ENCODE peak calls at places on chromosomes 3 and 15, in four cellular contexts. One of them, this sample, is unnamed.

GRCh38 chr15:73983211-73983727 is 8.8 kb downstream of the STOML1 start:
- DNase-seq in HCT116: peak; percentile 24
- DNase-seq in sigmoid colon: peak; percentile 90
- DNase-seq in left ventricle myocardium inferior: peak; percentile 61
- DNase-seq in this sample: peak; percentile 84

GRCh38 chr15:63256433-63256884 is 20.9 kb upstream of the APH1B start:
- DNase-seq in HCT116: no peak
- DNase-seq in sigmoid colon: no peak
- DNase-seq in left ventricle myocardium inferior: no peak
- DNase-seq in this sample: peak; percentile 61

GRCh38 chr3:95302044-95302443 is 1239.2 kb downstream of the NSUN3 start:
- DNase-seq in HCT116: no peak
- DNase-seq in left ventricle myocardium inferior: no peak
- DNase-seq in sigmoid colon: no peak
- DNase-seq in this sample: peak; percentile 68

GRCh38 chr3:111913163-111913763 is 54.2 kb downstream of the PHLDB2 start:
- DNase-seq in sigmoid colon: no peak
- DNase-seq in left ventricle myocardium inferior: no peak
- DNase-seq in HCT116: no peak
- DNase-seq in this sample: no peak

GRCh38 chr3:48695113-48695753 is 9.5 kb upstream of the NCKIPSD start:
- DNase-seq in left ventricle myocardium inferior: peak; percentile 71
- DNase-seq in sigmoid colon: peak; percentile 90
- DNase-seq in HCT116: no peak
- DNase-seq in this sample: peak; percentile 48

GRCh38 chr3:143830063-143830462 is 18.2 kb downstream of the SLC9A9 start:
- DNase-seq in sigmoid colon: no peak
- DNase-seq in left ventricle myocardium inferior: no peak
- DNase-seq in HCT116: no peak
- DNase-seq in this sample: peak; percentile 65

GRCh38 chr3:162122405-162122804 is 625.8 kb downstream of the OTOL1 start:
- DNase-seq in HCT116: no peak
- DNase-seq in left ventricle myocardium inferior: no peak
- DNase-seq in sigmoid colon: no peak
- DNase-seq in this sample: no peak

GRCh38 chr3:114299421-114299820 is 5.6 kb downstream of the TIGIT start:
- DNase-seq in HCT116: peak; percentile 37
- DNase-seq in sigmoid colon: no peak
- DNase-seq in left ventricle myocardium inferior: no peak
- DNase-seq in this sample: peak; percentile 10

GRCh38 chr15:98067339-98067738 is 106.8 kb downstream of the ARRDC4 start:
- DNase-seq in HCT116: no peak
- DNase-seq in sigmoid colon: no peak
- DNase-seq in left ventricle myocardium inferior: no peak
- DNase-seq in this sample: peak; percentile 19

GRCh38 chr15:41934843-41935242 is 37.5 kb downstream of the EHD4 start:
- DNase-seq in HCT116: no peak
- DNase-seq in left ventricle myocardium inferior: no peak
- DNase-seq in sigmoid colon: peak; percentile 27
- DNase-seq in this sample: peak; percentile 65

GRCh38 chr15:90219421-90220141 is 14.2 kb downstream of the CIB1 start:
- DNase-seq in sigmoid colon: no peak
- DNase-seq in HCT116: no peak
- DNase-seq in left ventricle myocardium inferior: no peak
- DNase-seq in this sample: no peak

GRCh38 chr3:177111541-177111949 is 85.7 kb downstream of the TBL1XR1 start:
- DNase-seq in sigmoid colon: no peak
- DNase-seq in left ventricle myocardium inferior: no peak
- DNase-seq in HCT116: no peak
- DNase-seq in this sample: peak; percentile 51

DNA sequence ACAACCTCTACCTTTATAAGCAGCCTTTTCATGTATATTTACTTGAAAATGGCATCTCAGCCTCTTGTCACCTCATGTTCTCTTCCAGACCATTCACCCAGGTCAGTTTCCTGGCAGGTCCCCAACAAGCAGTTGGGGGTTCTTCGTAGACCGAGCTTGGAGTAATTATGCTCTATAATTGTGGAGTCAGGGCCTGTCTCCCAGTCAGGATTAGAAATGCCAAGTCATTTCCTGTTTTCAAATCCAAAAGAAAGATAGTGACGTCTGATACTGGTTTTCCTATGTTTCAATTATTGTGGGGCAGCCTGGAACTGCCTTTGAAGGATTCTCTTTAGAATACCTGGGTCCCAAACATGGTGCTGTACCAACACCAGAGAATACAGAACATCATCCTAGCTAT is 430.6 kb downstream of the MECOM start:
- DNase-seq in sigmoid colon: no peak
- DNase-seq in HCT116: no peak
- DNase-seq in left ventricle myocardium inferior: no peak
- DNase-seq in this sample: peak; percentile 65
- H3K4me3 ChIP-seq in sigmoid colon: no peak overlapping the region
- H3K4me3 ChIP-seq in HCT116: no peak overlapping the region
- H3K4me3 ChIP-seq in left ventricle myocardium inferior: no peak overlapping the region
- H3K4me3 ChIP-seq in this sample: no peak overlapping the region

GRCh38 chr3:78274475-78275065 is 1234.7 kb downstream of the ROBO2 start:
- DNase-seq in sigmoid colon: no peak
- DNase-seq in HCT116: no peak
- DNase-seq in left ventricle myocardium inferior: no peak
- DNase-seq in this sample: no peak
- TF ChIP-seq CTCF in sigmoid colon: no peak
- TF ChIP-seq CTCF in HCT116: no peak
- TF ChIP-seq CTCF in left ventricle myocardium inferior: no peak
- TF ChIP-seq CTCF in this sample: no peak

DNA sequence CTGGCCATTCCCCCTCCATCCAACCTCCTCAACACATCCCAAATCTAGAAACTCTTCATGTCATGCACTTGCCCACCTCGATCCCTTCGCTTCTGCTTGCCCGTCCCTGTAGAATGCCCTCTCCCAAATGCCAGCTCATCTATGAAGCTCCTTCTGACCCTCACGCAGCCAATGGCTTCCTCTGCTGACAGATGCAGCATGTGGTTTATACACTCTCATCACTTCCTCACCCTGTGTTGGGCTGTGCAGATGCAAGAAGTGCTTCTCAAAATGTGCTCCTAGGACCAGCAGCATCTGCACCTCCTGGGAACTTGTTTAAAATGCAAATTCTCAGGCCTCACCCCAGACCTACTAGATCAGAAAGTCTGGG is 51.7 kb downstream of the SEMA5B start:
- DNase-seq in HCT116: no peak
- DNase-seq in left ventricle myocardium inferior: no peak
- DNase-seq in sigmoid colon: no peak
- DNase-seq in this sample: no peak
- H3K4me3 ChIP-seq in HCT116: no peak overlapping the region
- H3K4me3 ChIP-seq in left ventricle myocardium inferior: no peak overlapping the region
- H3K4me3 ChIP-seq in sigmoid colon: no peak overlapping the region
- H3K4me3 ChIP-seq in this sample: no peak overlapping the region

GRCh38 chr3:184066211-184066610 is 13.4 kb downstream of the HTR3C start:
- DNase-seq in left ventricle myocardium inferior: no peak
- DNase-seq in HCT116: no peak
- DNase-seq in sigmoid colon: no peak
- DNase-seq in this sample: no peak

GRCh38 chr3:184067573-184068055 is 14.8 kb downstream of the HTR3C start:
- DNase-seq in HCT116: no peak
- DNase-seq in left ventricle myocardium inferior: no peak
- DNase-seq in sigmoid colon: no peak
- DNase-seq in this sample: no peak

GRCh38 chr3:184058029-184058428 is 5.2 kb downstream of the HTR3C start:
- DNase-seq in HCT116: no peak
- DNase-seq in sigmoid colon: no peak
- DNase-seq in left ventricle myocardium inferior: no peak
- DNase-seq in this sample: peak; percentile 62

GRCh38 chr3:184059424-184059823 is 6.6 kb downstream of the HTR3C start:
- DNase-seq in sigmoid colon: no peak
- DNase-seq in left ventricle myocardium inferior: no peak
- DNase-seq in HCT116: no peak
- DNase-seq in this sample: no peak

GRCh38 chr3:184062637-184063036 is 9.8 kb downstream of the HTR3C start:
- DNase-seq in HCT116: no peak
- DNase-seq in left ventricle myocardium inferior: no peak
- DNase-seq in sigmoid colon: no peak
- DNase-seq in this sample: no peak
- TF ChIP-seq CTCF in HCT116: no peak
- TF ChIP-seq CTCF in left ventricle myocardium inferior: no peak
- TF ChIP-seq CTCF in sigmoid colon: no peak
- TF ChIP-seq CTCF in this sample: no peak

DNA sequence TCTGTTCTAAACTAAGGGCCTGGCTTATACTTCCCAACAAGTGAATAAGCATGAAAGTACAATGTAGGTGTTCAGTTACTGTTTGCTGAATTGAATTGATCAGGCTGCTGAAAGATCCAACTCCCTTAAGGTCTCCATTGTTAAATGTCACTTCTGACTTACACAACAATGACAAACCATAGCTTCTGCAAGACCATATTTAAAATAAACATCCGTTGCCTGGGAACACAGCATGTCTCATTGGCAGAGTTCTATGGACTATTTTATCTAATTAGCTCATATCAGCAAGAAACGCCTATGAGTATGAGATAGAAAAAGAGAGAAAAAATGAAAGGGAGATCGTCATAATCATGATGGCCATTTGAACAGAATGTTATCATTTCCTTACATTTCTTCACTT is 605.4 kb downstream of the FGF12 start:
- DNase-seq in sigmoid colon: no peak
- DNase-seq in HCT116: no peak
- DNase-seq in left ventricle myocardium inferior: no peak
- DNase-seq in this sample: no peak
- H3K4me3 ChIP-seq in sigmoid colon: no peak overlapping the region
- H3K4me3 ChIP-seq in HCT116: no peak overlapping the region
- H3K4me3 ChIP-seq in left ventricle myocardium inferior: no peak overlapping the region
- H3K4me3 ChIP-seq in this sample: no peak overlapping the region

GRCh38 chr15:92899910-92900711 is at the start of gene CHD2:
- DNase-seq in sigmoid colon: peak; percentile 74
- DNase-seq in left ventricle myocardium inferior: peak; percentile 37
- DNase-seq in HCT116: peak; percentile 89
- DNase-seq in this sample: peak; percentile 89
- TF ChIP-seq CTCF in sigmoid colon: no peak
- TF ChIP-seq CTCF in left ventricle myocardium inferior: no peak
- TF ChIP-seq CTCF in HCT116: no peak
- TF ChIP-seq CTCF in this sample: no peak

DNA sequence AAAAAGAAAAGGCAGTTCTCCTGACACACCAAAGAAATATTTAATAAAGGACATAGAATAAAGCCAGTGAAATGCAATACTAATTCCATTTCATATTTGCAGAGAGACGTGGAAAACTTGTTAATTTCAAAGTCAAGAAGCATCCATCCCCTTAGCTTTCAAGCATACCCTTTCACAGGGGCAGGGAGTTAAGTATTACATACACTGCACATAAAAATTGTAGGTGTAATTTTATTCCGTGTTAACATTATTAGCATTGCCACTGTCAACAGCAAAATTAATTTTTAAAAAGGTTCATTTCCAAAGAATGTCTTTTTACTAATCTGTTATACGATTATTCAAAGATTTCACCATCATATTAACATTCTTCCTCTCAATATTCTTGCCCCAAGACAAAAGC is 518.0 kb downstream of the MECOM start:
- DNase-seq in left ventricle myocardium inferior: no peak
- DNase-seq in sigmoid colon: no peak
- DNase-seq in HCT116: no peak
- DNase-seq in this sample: peak; percentile 48
- H3K4me3 ChIP-seq in left ventricle myocardium inferior: peak overlapping the region; percentile 71
- H3K4me3 ChIP-seq in sigmoid colon: peak overlapping the region; percentile 31
- H3K4me3 ChIP-seq in HCT116: peak overlapping the region; percentile 59
- H3K4me3 ChIP-seq in this sample: peak overlapping the region; percentile 74

GRCh38 chr3:5235655-5236054 is 48.1 kb downstream of the EDEM1 start:
- DNase-seq in left ventricle myocardium inferior: no peak
- DNase-seq in sigmoid colon: no peak
- DNase-seq in HCT116: no peak
- DNase-seq in this sample: no peak

GRCh38 chr3:5233026-5233425 is 45.5 kb downstream of the EDEM1 start:
- DNase-seq in left ventricle myocardium inferior: no peak
- DNase-seq in HCT116: no peak
- DNase-seq in sigmoid colon: no peak
- DNase-seq in this sample: no peak

GRCh38 chr3:5231067-5231466 is 43.6 kb downstream of the EDEM1 start:
- DNase-seq in HCT116: no peak
- DNase-seq in left ventricle myocardium inferior: no peak
- DNase-seq in sigmoid colon: no peak
- DNase-seq in this sample: no peak

GRCh38 chr3:5231536-5231935 is 44.0 kb downstream of the EDEM1 start:
- DNase-seq in sigmoid colon: no peak
- DNase-seq in left ventricle myocardium inferior: no peak
- DNase-seq in HCT116: no peak
- DNase-seq in this sample: no peak

DNA sequence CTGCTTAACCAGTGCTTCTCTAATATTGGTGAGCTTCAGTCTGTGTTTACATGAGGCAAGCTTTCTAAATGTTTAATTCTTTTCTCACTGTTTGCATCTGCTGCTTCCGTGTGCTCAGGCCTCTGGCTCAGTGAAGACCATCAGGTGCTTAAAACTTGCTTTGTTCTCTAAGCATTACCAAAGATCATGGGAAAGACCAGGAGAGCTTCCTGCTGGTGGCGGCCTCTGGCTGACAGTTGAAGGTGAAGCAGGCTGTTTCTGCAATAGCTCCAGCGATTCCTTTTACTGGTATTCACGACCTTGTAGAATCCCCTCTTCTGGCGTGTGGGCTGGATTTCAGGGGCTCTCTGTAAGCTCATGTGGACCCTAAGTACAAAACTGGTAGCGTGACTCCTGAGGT is 45.1 kb downstream of the EDEM1 start:
- DNase-seq in sigmoid colon: no peak
- DNase-seq in HCT116: no peak
- DNase-seq in left ventricle myocardium inferior: no peak
- DNase-seq in this sample: no peak
- TF ChIP-seq CTCF in sigmoid colon: no peak
- TF ChIP-seq CTCF in HCT116: peak; percentile 26
- TF ChIP-seq CTCF in left ventricle myocardium inferior: no peak
- TF ChIP-seq CTCF in this sample: no peak

DNA sequence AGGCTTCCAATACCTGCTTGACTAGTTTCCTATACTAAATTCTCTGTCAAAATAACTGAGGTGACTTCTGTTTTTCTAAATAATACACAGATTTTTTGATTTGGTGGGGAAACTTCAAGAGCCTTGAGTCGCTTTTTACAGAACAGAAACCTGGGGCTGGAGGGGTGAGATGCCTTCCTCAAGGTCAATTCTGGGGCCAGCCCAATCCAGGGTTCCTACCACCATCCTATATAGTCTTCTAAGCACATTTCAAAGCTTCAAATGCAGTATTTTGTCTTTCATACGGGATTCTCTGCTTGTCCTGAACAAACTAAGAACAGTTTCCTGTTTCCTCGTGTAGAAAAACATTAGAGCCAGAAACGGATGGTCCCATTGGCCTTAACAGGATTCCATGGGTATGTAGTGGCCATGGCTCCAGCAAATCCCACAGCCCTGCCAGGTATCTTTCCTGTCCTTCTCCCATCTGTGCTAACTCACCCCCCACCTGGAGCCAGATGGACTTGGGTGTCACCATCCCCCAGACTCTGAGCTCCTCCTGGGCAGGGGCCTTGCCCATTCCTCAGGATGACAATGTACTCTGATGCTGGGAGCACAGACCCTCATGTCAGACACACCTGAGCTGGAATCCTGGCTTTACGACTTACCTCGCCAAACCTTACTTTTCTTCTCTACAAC is 146.9 kb downstream of the KLF13 start:
- DNase-seq in left ventricle myocardium inferior: no peak
- DNase-seq in sigmoid colon: no peak
- DNase-seq in HCT116: no peak
- DNase-seq in this sample: no peak
- H3K4me3 ChIP-seq in left ventricle myocardium inferior: no peak overlapping the region
- H3K4me3 ChIP-seq in sigmoid colon: no peak overlapping the region
- H3K4me3 ChIP-seq in HCT116: no peak overlapping the region
- H3K4me3 ChIP-seq in this sample: no peak overlapping the region

This sample was measured in bronchial epithelial cell.